ENCODE peak calls at places on chromosomes 12 and 14, in nine cellular contexts. H is NCI-H1092; D is activated naive CD4-positive, alpha-beta T cell treated with anti-CD3 and anti-CD28 coated beads for 36 hours; Q is mesothelial cell of epicardium; O is HTR-8/SVneo; X is activated T-helper 9 cell treated with anti-CD3 and anti-CD28 coated beads, Interleukin-2, amount 50 U/mL, for 16 hours; E is T-helper 17 cell; P is hepatocyte; W is NB4. U is an unnamed sample.

GRCh38 chr12:121713257-121714155 is 954 bp downstream of the TMEM120B start:
- DNase-seq in H (no peak), D (no peak), Q (no peak), O (no peak), X (no peak), E (no peak), P (peak; percentile 31), W (peak; percentile 50), U (no peak)

GRCh38 chr12:107736914-107737313 is 24.0 kb downstream of the PRDM4 start:
- DNase-seq in H (no peak), D (no peak), Q (no peak), O (no peak), X (no peak), E (no peak), P (no peak), W (peak; percentile 79), U (no peak)

GRCh38 chr14:61343991-61344405 is 22.6 kb downstream of the PRKCH start:
- DNase-seq in H (no peak), D (peak; percentile 70), Q (no peak), O (no peak), X (no peak), E (no peak), P (no peak), W (no peak), U (no peak)

GRCh38 chr12:49233842-49234526 is 30.9 kb upstream of the TUBA1C start:
- DNase-seq in H (peak; percentile 51), D (peak; percentile 62), Q (no peak), O (no peak), X (no peak), E (no peak), P (no peak), W (peak; percentile 99), U (no peak)

GRCh38 chr12:123036471-123037285 is 56.2 kb downstream of the ARL6IP4 start:
- DNase-seq in H (no peak), D (no peak), Q (no peak), O (no peak), X (no peak), E (no peak), P (no peak), W (no peak), U (no peak)

GRCh38 chr12:2417761-2418160 is 365.0 kb downstream of the CACNA1C start:
- DNase-seq in H (no peak), D (no peak), Q (no peak), O (no peak), X (no peak), E (no peak), P (no peak), W (no peak), U (no peak)

GRCh38 chr12:98060421-98060820 is 455.0 kb upstream of the TMPO start:
- DNase-seq in H (no peak), D (no peak), Q (no peak), O (no peak), X (no peak), E (no peak), P (no peak), W (no peak), U (no peak)

GRCh38 chr14:99982449-99983250 is 82.6 kb upstream of the EVL start:
- DNase-seq in H (peak; percentile 9), D (peak; percentile 76), Q (peak; percentile 29), O (peak; percentile 66), X (peak; percentile 41), E (peak; percentile 53), P (peak; percentile 76), W (peak; percentile 78), U (no peak)

GRCh38 chr14:58092231-58092630 is 59.8 kb downstream of the ARMH4 start:
- DNase-seq in H (no peak), D (no peak), Q (no peak), O (no peak), X (no peak), E (no peak), P (no peak), W (no peak), U (no peak)

GRCh38 chr14:32109676-32110075 is 32.6 kb downstream of the ARHGAP5 start:
- DNase-seq in H (no peak), D (no peak), Q (no peak), O (no peak), X (no peak), E (no peak), P (no peak), W (no peak), U (no peak)

GRCh38 chr12:85627584-85627983 is 208.6 kb downstream of the RASSF9 start:
- DNase-seq in H (no peak), D (no peak), Q (no peak), O (peak; percentile 34), X (no peak), E (no peak), P (no peak), W (no peak), U (no peak)

GRCh38 chr12:32053881-32054624 is 52.6 kb upstream of the BICD1 start:
- DNase-seq in H (no peak), D (peak; percentile 35), Q (no peak), O (no peak), X (no peak), E (no peak), P (peak; percentile 40), W (no peak), U (no peak)

GRCh38 chr14:68312884-68313725 is 479.8 kb downstream of the ZFP36L1 start:
- DNase-seq in H (no peak), D (peak; percentile 72), Q (no peak), O (no peak), X (no peak), E (no peak), P (no peak), W (no peak), U (no peak)

GRCh38 chr12:74393265-74393664 is 144.4 kb upstream of the ATXN7L3B start:
- DNase-seq in H (no peak), D (no peak), Q (no peak), O (no peak), X (no peak), E (no peak), P (no peak), W (no peak), U (no peak)

GRCh38 chr14:33184587-33184986 is 245.9 kb downstream of the NPAS3 start:
- DNase-seq in H (peak; percentile 38), D (no peak), Q (no peak), O (no peak), X (no peak), E (no peak), P (no peak), W (no peak), U (no peak)

GRCh38 chr14:47194051-47194450 is 481.4 kb downstream of the MDGA2 start:
- DNase-seq in H (no peak), D (no peak), Q (no peak), O (peak; percentile 1), X (no peak), E (no peak), P (no peak), W (no peak), U (no peak)

GRCh38 chr12:97552410-97553050 is 89.9 kb downstream of the RMST start:
- DNase-seq in H (no peak), D (no peak), Q (no peak), O (no peak), X (no peak), E (no peak), P (no peak), W (no peak), U (no peak)

GRCh38 chr12:8698830-8699330 is 1.1 kb downstream of the RIMKLB start:
- DNase-seq in H (no peak), D (no peak), Q (no peak), O (no peak), X (no peak), E (no peak), P (no peak), W (no peak), U (peak; percentile 53)

GRCh38 chr14:58635041-58635440 is 2.7 kb upstream of the DACT1 start:
- DNase-seq in H (no peak), D (no peak), Q (no peak), O (no peak), X (no peak), E (no peak), P (no peak), W (no peak), U (no peak)

GRCh38 chr12:21906919-21907642 is 34.1 kb downstream of the ABCC9 start:
- DNase-seq in H (no peak), D (no peak), Q (no peak), O (no peak), X (no peak), E (no peak), P (no peak), W (no peak), U (no peak)

GRCh38 chr14:100261621-100262020 is 22.7 kb downstream of the YY1 start:
- DNase-seq in H (no peak), D (peak; percentile 66), Q (no peak), O (no peak), X (no peak), E (no peak), P (no peak), W (no peak), U (no peak)

GRCh38 chr14:84782902-84783301 is 747.0 kb upstream of the FLRT2 start:
- DNase-seq in H (no peak), D (no peak), Q (no peak), O (no peak), X (no peak), E (no peak), P (no peak), W (no peak), U (no peak)

GRCh38 chr12:40986031-40986430 is 202.1 kb upstream of the PDZRN4 start:
- DNase-seq in H (no peak), D (no peak), Q (no peak), O (no peak), X (no peak), E (no peak), P (no peak), W (no peak), U (no peak)